ENCODE peak calls at places on chromosomes 1 and 21, in five cellular contexts. One of them, this sample, is unnamed.

GRCh38 chr1:181083842-181084605 is 4.5 kb upstream of the IER5 start:
- DNase-seq in naive thymus-derived CD8-positive, alpha-beta T cell: no peak
- DNase-seq in HT-29: peak
- DNase-seq in body of pancreas: peak
- DNase-seq in psoas muscle: peak
- DNase-seq in this sample: no peak

GRCh38 chr21:31221051-31221450 is 123.0 kb downstream of the TIAM1 start:
- DNase-seq in naive thymus-derived CD8-positive, alpha-beta T cell: no peak
- DNase-seq in HT-29: no peak
- DNase-seq in body of pancreas: no peak
- DNase-seq in psoas muscle: no peak
- DNase-seq in this sample: no peak

GRCh38 chr1:6872573-6873261 is 87.5 kb downstream of the CAMTA1 start:
- DNase-seq in naive thymus-derived CD8-positive, alpha-beta T cell: no peak
- DNase-seq in HT-29: no peak
- DNase-seq in body of pancreas: no peak
- DNase-seq in psoas muscle: no peak
- DNase-seq in this sample: peak

GRCh38 chr1:160707171-160708109 is 4.2 kb downstream of the CD48 start:
- DNase-seq in naive thymus-derived CD8-positive, alpha-beta T cell: no peak
- DNase-seq in HT-29: no peak
- DNase-seq in body of pancreas: no peak
- DNase-seq in psoas muscle: no peak
- DNase-seq in this sample: no peak

GRCh38 chr1:156513189-156513588 is 12.6 kb upstream of the MEF2D start:
- DNase-seq in naive thymus-derived CD8-positive, alpha-beta T cell: no peak
- DNase-seq in HT-29: no peak
- DNase-seq in body of pancreas: no peak
- DNase-seq in psoas muscle: no peak
- DNase-seq in this sample: no peak

GRCh38 chr1:32208891-32209309 is at the start of gene DCDC2B:
- DNase-seq in naive thymus-derived CD8-positive, alpha-beta T cell: no peak
- DNase-seq in HT-29: peak
- DNase-seq in body of pancreas: peak
- DNase-seq in psoas muscle: peak
- DNase-seq in this sample: no peak

GRCh38 chr1:174165471-174166137 is 6.3 kb downstream of the RABGAP1L start:
- DNase-seq in naive thymus-derived CD8-positive, alpha-beta T cell: no peak
- DNase-seq in HT-29: no peak
- DNase-seq in body of pancreas: peak
- DNase-seq in psoas muscle: peak
- DNase-seq in this sample: no peak

GRCh38 chr1:154459044-154459443 is 43.0 kb upstream of the TDRD10 start:
- DNase-seq in naive thymus-derived CD8-positive, alpha-beta T cell: no peak
- DNase-seq in HT-29: no peak
- DNase-seq in body of pancreas: no peak
- DNase-seq in psoas muscle: no peak
- DNase-seq in this sample: no peak

GRCh38 chr1:204670152-204670927 is 15.2 kb downstream of the LRRN2 start:
- DNase-seq in naive thymus-derived CD8-positive, alpha-beta T cell: no peak
- DNase-seq in HT-29: no peak
- DNase-seq in body of pancreas: no peak
- DNase-seq in psoas muscle: no peak
- DNase-seq in this sample: no peak

GRCh38 chr1:55588300-55588699 is 373.1 kb upstream of the USP24 start:
- DNase-seq in naive thymus-derived CD8-positive, alpha-beta T cell: no peak
- DNase-seq in HT-29: no peak
- DNase-seq in body of pancreas: no peak
- DNase-seq in psoas muscle: no peak
- DNase-seq in this sample: no peak

This sample was measured in astrocyte of the cerebellum.